ENCODE peak calls at places on chromosomes 5 and 9, in four cellular contexts. J is SK-N-SH, H is HCT116, D is PC-3. A is an unnamed sample.

GRCh38 chr9:129327552-129328283 is 149.7 kb upstream of the IER5L start:
- DNase-seq in J (no peak), H (no peak), D (no peak), A (no peak)

GRCh38 chr9:75198436-75198835 is 110.1 kb downstream of the OSTF1 start:
- DNase-seq in J (peak), H (no peak), D (no peak), A (no peak)

GRCh38 chr5:54792611-54793404 is 192.6 kb downstream of the ESM1 start:
- DNase-seq in J (no peak), H (no peak), D (peak), A (no peak)

GRCh38 chr9:81915801-81916505 is 12.3 kb upstream of the SPATA31D4 start:
- DNase-seq in J (no peak), H (no peak), D (no peak), A (no peak)

GRCh38 chr5:104540448-104540847 is 977.9 kb upstream of the NUDT12 start:
- DNase-seq in J (no peak), H (peak), D (peak), A (peak)

GRCh38 chr9:126705311-126705766 is 91.6 kb downstream of the LMX1B start:
- DNase-seq in J (peak), H (peak), D (peak), A (peak)

GRCh38 chr9:81459591-81459990 is 229.8 kb downstream of the TLE1 start:
- DNase-seq in J (no peak), H (no peak), D (no peak), A (no peak)

GRCh38 chr9:78549711-78550110 is 252.8 kb downstream of the PSAT1 start:
- DNase-seq in J (no peak), H (no peak), D (no peak), A (no peak)

GRCh38 chr5:181221105-181221791 is 1.8 kb upstream of the TRIM41 start:
- DNase-seq in J (no peak), H (no peak), D (no peak), A (no peak)

GRCh38 chr5:107461770-107462169 is 209.0 kb downstream of the EFNA5 start:
- DNase-seq in J (no peak), H (no peak), D (no peak), A (no peak)

GRCh38 chr5:122089096-122089495 is 11.0 kb upstream of the LOX start:
- DNase-seq in J (no peak), H (no peak), D (no peak), A (no peak)

GRCh38 chr5:88964831-88965230 is 81.8 kb upstream of the MEF2C start:
- DNase-seq in J (no peak), H (no peak), D (peak), A (no peak)

GRCh38 chr5:180093241-180093640 is 21.7 kb upstream of the RNF130 start:
- DNase-seq in J (no peak), H (no peak), D (no peak), A (no peak)

GRCh38 chr5:179194201-179194910 is 134.2 kb downstream of the ZNF354C start:
- DNase-seq in J (no peak), H (no peak), D (no peak), A (no peak)

GRCh38 chr5:5585751-5586341 is 163.4 kb downstream of the ICE1 start:
- DNase-seq in J (no peak), H (no peak), D (no peak), A (no peak)

GRCh38 chr9:102974530-102974929 is 20.6 kb upstream of the CYLC2 start:
- DNase-seq in J (no peak), H (no peak), D (peak), A (no peak)

GRCh38 chr5:138354926-138355378 is 2.5 kb downstream of the KDM3B start:
- DNase-seq in J (peak), H (no peak), D (peak), A (peak)

GRCh38 chr5:111548992-111549649 is 36.8 kb upstream of the STARD4 start:
- DNase-seq in J (no peak), H (no peak), D (peak), A (no peak)

GRCh38 chr9:98256632-98257218 is 1.3 kb upstream of the TBC1D2 start:
- DNase-seq in J (peak), H (no peak), D (no peak), A (no peak)

GRCh38 chr5:157866536-157866935 is 7.6 kb upstream of the CLINT1 start:
- DNase-seq in J (no peak), H (no peak), D (no peak), A (peak)

GRCh38 chr5:157865844-157866243 is 6.9 kb upstream of the CLINT1 start:
- DNase-seq in J (no peak), H (no peak), D (peak), A (peak)

GRCh38 chr5:157874861-157875260 is 15.9 kb upstream of the CLINT1 start:
- DNase-seq in J (no peak), H (no peak), D (no peak), A (no peak)

GRCh38 chr5:157867736-157868135 is 8.8 kb upstream of the CLINT1 start:
- DNase-seq in J (no peak), H (no peak), D (no peak), A (no peak)

DNA sequence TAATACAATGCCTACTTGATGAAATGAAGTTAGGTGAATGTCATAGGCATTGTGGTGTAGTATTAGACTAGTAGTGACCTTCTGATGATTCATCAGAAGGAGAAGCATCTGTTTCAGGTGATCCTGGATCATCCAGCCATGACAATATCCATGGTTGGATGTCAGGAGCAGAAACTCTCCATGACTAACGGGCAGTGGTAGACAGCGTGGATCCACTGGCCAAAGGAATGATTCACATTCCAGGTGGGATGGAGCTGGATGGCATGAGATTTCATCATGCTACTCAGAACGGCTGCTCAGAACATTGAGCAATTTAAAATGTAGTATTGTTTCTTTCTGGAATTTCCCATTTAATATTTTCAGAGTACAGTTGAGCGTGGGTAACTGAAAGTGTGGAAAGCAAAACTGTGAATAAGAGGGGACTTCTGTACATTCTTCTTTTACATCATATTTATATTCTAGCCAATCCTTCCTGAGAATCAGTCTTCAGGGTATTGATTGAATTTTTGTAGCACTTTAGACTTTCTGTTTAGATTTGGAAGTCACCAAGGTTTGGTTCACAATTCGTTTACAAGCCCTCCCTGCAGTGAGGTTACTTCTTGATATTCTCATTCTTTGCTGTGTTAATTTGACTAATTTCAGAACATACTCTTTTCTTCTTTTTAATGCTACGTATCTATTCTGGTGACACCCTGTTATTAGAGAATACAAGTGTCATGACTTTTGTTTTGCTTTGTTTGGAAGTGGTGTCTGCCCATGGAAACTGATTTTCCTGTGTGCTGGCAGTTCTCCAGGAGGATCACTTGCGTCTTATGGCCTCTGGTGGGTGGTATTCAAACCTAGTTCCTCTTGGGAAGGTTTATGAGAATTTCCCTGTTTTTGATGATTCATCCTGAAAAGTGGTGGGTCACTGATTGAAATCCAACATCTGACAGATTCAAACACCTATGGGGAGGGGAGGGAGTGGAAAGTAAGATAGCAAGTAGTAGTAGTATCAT is 12.2 kb upstream of the CLINT1 start:
- DNase-seq in J (no peak), H (peak), D (peak), A (peak)
- TF ChIP-seq EZH2phosphoT487 in J (no peak), H (no peak), D (no peak), A (no peak)

DNA sequence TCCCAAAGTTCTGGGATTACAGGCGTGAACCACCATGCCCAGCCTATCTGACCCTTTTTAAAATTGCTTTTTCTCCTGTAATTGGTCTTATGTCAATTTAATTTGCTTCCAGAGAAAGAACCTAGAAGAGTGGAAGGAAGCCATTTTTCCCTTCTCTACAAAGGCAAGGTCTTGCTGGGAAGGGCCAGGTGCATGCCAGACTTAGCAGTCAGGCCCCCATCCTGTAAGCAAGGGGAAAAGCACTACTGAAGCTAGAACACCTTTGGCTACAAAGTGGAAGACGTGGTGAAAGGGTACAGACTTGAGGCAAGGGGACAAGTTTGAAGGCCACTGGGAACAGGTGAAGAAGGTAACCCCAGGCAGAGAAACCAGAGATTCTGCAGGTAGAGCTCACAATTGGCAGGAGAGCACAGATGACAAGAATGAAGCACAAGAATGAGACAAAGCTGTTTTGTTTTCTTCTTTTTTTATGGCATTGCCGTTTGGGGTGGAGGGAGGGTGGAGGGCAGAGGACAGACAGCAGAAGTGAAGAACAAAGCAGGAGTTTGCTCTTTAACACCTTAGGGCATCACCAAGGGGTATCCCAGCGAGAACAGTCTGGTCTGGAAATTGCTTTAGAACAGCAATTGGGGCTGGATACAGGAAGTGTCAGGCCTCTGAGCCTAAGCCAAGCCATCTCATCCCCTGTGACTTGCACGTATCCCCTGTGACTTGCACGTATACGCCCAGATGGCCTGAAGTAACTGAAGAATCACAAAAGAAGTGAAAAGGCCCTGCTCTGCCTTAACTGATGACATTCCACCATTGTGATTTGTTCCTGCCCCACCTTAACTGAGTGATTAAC is 72.8 kb downstream of the SERINC5 start:
- DNase-seq in J (no peak), H (no peak), D (no peak), A (no peak)
- H3K4me2 ChIP-seq in J (no peak), H (peak), D (no peak), A (no peak)

GRCh38 chr5:162842725-162843124 is 594.7 kb upstream of the CCNG1 start:
- DNase-seq in J (no peak), H (no peak), D (no peak), A (no peak)

GRCh38 chr5:162837161-162837560 is 600.2 kb upstream of the CCNG1 start:
- DNase-seq in J (no peak), H (no peak), D (no peak), A (no peak)
- TF ChIP-seq CTCF in J (no peak), H (no peak), D (no peak), A (no peak)

DNA sequence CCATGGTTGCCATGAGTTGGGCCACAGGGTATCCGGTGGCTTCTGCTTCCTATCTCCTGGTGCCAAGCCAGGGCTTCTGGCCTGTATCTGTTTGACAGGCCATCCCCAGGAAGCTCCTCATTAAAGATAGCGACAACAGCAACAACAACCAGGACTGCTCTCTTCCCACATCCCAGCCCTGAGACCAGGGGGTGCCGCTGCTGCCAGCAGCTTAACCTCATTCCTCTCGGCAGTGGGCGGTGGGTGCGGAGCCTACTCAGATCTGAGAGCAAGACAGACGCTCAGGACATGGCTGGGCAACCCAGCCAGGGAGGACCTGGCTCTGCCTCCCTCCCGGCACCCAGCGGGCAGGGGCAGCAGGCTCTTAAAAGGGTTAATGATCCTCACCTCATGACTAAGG is 98.3 kb downstream of the PSD2 start:
- DNase-seq in J (peak), H (no peak), D (no peak), A (no peak)
- TF ChIP-seq EZH2phosphoT487 in J (no peak), H (no peak), D (no peak), A (no peak)

GRCh38 chr5:132180134-132180745 is 47.4 kb downstream of the P4HA2 start:
- DNase-seq in J (peak), H (peak), D (peak), A (peak)
- H3K4me2 ChIP-seq in J (no peak), H (peak), D (no peak), A (no peak)

GRCh38 chr9:85202596-85202995 is 533.1 kb downstream of the NTRK2 start:
- DNase-seq in J (no peak), H (no peak), D (no peak), A (no peak)
- TF ChIP-seq CTCF in J (no peak), H (no peak), D (no peak), A (no peak)

DNA sequence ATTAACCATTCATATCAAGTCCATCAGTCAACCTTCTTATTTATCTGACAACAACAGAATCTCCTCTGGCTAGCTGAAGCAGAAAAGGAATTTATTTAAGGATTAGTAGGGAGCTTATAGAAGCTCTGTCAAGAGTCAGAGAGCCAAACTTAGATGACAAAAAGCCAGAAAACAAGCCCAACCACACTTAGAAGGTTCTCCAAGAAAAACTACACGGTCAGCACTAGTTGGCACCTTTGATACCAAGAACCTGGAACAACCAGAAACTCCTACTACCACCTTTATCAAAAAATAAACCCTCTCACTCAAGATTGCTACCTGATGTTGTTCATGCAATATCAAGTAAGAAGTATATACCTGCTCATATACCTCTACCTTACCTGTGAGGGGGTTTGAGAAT is 36.9 kb downstream of the RANBP6 start:
- DNase-seq in J (no peak), H (no peak), D (no peak), A (no peak)
- TF ChIP-seq EZH2phosphoT487 in J (no peak), H (no peak), D (no peak), A (no peak)